ENCODE peak calls at places on chromosomes 16 and 17, in nine cellular contexts. X is upper lobe of right lung, P is cardiac muscle cell, K is ovary, T is PC-3, Z is MG63, D is heart right ventricle, U is lung, Y is neural progenitor cell. A is an unnamed sample.

GRCh38 chr17:66778531-66778930 is 56.4 kb upstream of the CACNG5 start:
- DNase-seq in K (no peak), U (no peak), X (no peak), Z (no peak), P (no peak), Y (no peak), D (no peak), T (no peak), A (no peak)

GRCh38 chr17:66347661-66348604 is 45.5 kb downstream of the PRKCA start:
- DNase-seq in X (no peak), U (peak; percentile 42), P (peak; percentile 38), D (no peak), K (no peak), Y (no peak), Z (peak; percentile 42), T (peak; percentile 83), A (no peak)

GRCh38 chr17:75514299-75515228 is 773 bp downstream of the CASKIN2 start:
- DNase-seq in P (no peak), X (peak; percentile 71), U (peak; percentile 38), Z (peak; percentile 77), T (peak; percentile 90), K (peak; percentile 78), Y (peak; percentile 68), D (peak; percentile 42), A (no peak)

GRCh38 chr16:67968440-67969285 is at the start of gene SLC12A4:
- DNase-seq in D (peak; percentile 93), Y (peak; percentile 80), K (peak; percentile 87), T (peak; percentile 76), X (peak; percentile 92), P (peak; percentile 82), Z (peak; percentile 75), U (peak; percentile 82), A (peak; percentile 87)

GRCh38 chr17:17004251-17004996 is 32.5 kb upstream of the TNFRSF13B start:
- DNase-seq in D (no peak), X (peak; percentile 57), P (no peak), T (no peak), U (no peak), Z (no peak), Y (no peak), K (peak; percentile 18), A (no peak)

GRCh38 chr17:37475713-37476420 is 13.8 kb upstream of the DUSP14 start:
- DNase-seq in T (no peak), P (no peak), X (no peak), D (no peak), K (no peak), Z (no peak), U (no peak), Y (no peak), A (no peak)

GRCh38 chr17:59361386-59361785 is 29.9 kb downstream of the YPEL2 start:
- DNase-seq in T (peak; percentile 62), K (no peak), U (no peak), Y (no peak), D (no peak), P (peak; percentile 91), X (no peak), Z (no peak), A (no peak)

GRCh38 chr17:32596666-32597065 is 109.9 kb downstream of the CDK5R1 start:
- DNase-seq in D (no peak), U (no peak), Y (no peak), K (no peak), Z (no peak), X (no peak), T (no peak), P (peak; percentile 2), A (no peak)

GRCh38 chr17:62819511-62820221 is 11.6 kb upstream of the MARCHF10 start:
- DNase-seq in T (peak; percentile 98), P (peak; percentile 97), X (peak; percentile 84), U (peak; percentile 76), Z (peak; percentile 91), Y (peak; percentile 67), D (peak; percentile 15), K (peak; percentile 78), A (no peak)

GRCh38 chr17:74217036-74217725 is 3.8 kb downstream of the TTYH2 start:
- DNase-seq in X (no peak), T (no peak), Y (no peak), Z (no peak), U (no peak), K (no peak), D (no peak), P (no peak), A (no peak)

GRCh38 chr17:74213897-74214386 is 571 bp downstream of the TTYH2 start:
- DNase-seq in D (peak; percentile 31), P (no peak), U (no peak), T (no peak), Y (peak; percentile 39), X (no peak), K (peak; percentile 77), Z (no peak), A (no peak)

GRCh38 chr17:74214642-74215331 is 1.4 kb downstream of the TTYH2 start:
- DNase-seq in X (no peak), D (peak; percentile 46), U (no peak), P (no peak), K (no peak), Z (no peak), Y (no peak), T (no peak), A (no peak)

GRCh38 chr17:74216505-74216904 is 3.1 kb downstream of the TTYH2 start:
- DNase-seq in K (no peak), T (no peak), X (no peak), Z (no peak), D (no peak), P (no peak), Y (no peak), U (no peak), A (no peak)

GRCh38 chr17:74215332-74215727 is 2.0 kb downstream of the TTYH2 start:
- DNase-seq in K (no peak), T (no peak), D (peak; percentile 40), Z (no peak), X (no peak), Y (no peak), U (no peak), P (no peak), A (no peak)
- H3K9me3 ChIP-seq in K (no peaks in the 10 kb centered on the region), T (no peaks in the 10 kb centered on the region), D (no peaks in the 10 kb centered on the region), Z (no peaks in the 10 kb centered on the region), X (no peaks in the 10 kb centered on the region), Y (no peaks in the 10 kb centered on the region), U (no peaks in the 10 kb centered on the region), P (no peaks in the 10 kb centered on the region), A (no peaks in the 10 kb centered on the region)

GRCh38 chr17:70204431-70204830 is 35.1 kb downstream of the KCNJ2 start:
- DNase-seq in K (no peak), D (no peak), Y (no peak), X (no peak), P (no peak), U (no peak), T (no peak), Z (no peak), A (no peak)
- H3K9me3 ChIP-seq in K (no peaks in the 10 kb centered on the region), D (no peaks in the 10 kb centered on the region), Y (no peaks in the 10 kb centered on the region), X (no peaks in the 10 kb centered on the region), P (peaks cover 2% of the 10 kb centered on the region), U (peaks cover 2% of the 10 kb centered on the region), T (no peaks in the 10 kb centered on the region), Z (no peaks in the 10 kb centered on the region), A (peaks cover 2% of the 10 kb centered on the region)

GRCh38 chr17:56929362-56929969 is 15.6 kb upstream of the TRIM25 start:
- DNase-seq in D (no peak), Z (no peak), X (no peak), T (peak; percentile 42), K (no peak), P (no peak), Y (peak; percentile 49), U (no peak), A (no peak)
- H3K9me3 ChIP-seq in D (peaks cover 14% of the 10 kb centered on the region), Z (peaks cover 22% of the 10 kb centered on the region), X (peaks cover 14% of the 10 kb centered on the region), T (peaks cover 32% of the 10 kb centered on the region), K (no peaks in the 10 kb centered on the region), P (peaks cover 3% of the 10 kb centered on the region), Y (peaks cover 28% of the 10 kb centered on the region), U (no peaks in the 10 kb centered on the region), A (peaks cover 4% of the 10 kb centered on the region)

GRCh38 chr17:27083408-27084185 is 210.3 kb upstream of the WSB1 start:
- DNase-seq in D (no peak), K (no peak), T (no peak), U (no peak), Z (no peak), X (no peak), P (no peak), Y (no peak), A (no peak)
- H3K9me3 ChIP-seq in D (no peaks in the 10 kb centered on the region), K (no peaks in the 10 kb centered on the region), T (no peaks in the 10 kb centered on the region), U (peaks cover 10% of the 10 kb centered on the region), Z (no peaks in the 10 kb centered on the region), X (no peaks in the 10 kb centered on the region), P (no peaks in the 10 kb centered on the region), Y (peaks cover 28% of the 10 kb centered on the region), A (no peaks in the 10 kb centered on the region)

GRCh38 chr16:35931722-35932121 is 2472.3 kb downstream of the TP53TG3F start:
- DNase-seq in P (no peak), K (no peak), Y (no peak), X (no peak), D (no peak), U (no peak), T (no peak), Z (no peak), A (no peak)
- H3K9me3 ChIP-seq in P (peaks cover 3% of the 10 kb centered on the region), K (no peaks in the 10 kb centered on the region), Y (peaks cover 77% of the 10 kb centered on the region), X (no peaks in the 10 kb centered on the region), D (peaks cover 77% of the 10 kb centered on the region), U (no peaks in the 10 kb centered on the region), T (peaks cover 3% of the 10 kb centered on the region), Z (no peaks in the 10 kb centered on the region), A (peaks cover 3% of the 10 kb centered on the region)

DNA sequence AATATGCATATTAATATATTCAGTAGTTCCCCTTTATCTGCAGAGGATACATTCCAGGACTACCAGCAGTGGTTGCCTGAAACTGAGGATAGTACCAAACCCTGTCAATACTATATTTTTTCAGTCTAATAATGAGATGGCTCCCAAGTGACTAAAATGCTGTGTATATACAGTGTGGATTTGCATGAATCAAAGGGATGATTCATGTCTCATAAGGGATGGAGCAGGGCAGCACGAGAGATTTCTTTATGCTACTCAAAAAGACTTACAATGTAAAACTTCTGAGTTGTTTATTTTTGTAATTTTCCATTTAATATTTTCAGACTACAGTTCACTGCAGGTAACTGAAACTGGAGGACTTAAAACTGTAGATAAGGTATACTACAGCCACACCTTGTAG is 674.7 kb upstream of the SALL1 start:
- DNase-seq in T (no peak), Z (no peak), P (no peak), Y (no peak), U (no peak), X (no peak), K (no peak), D (no peak), A (no peak)
- H3K9me3 ChIP-seq in T (no peaks in the 10 kb centered on the region), Z (no peaks in the 10 kb centered on the region), P (no peaks in the 10 kb centered on the region), Y (no peaks in the 10 kb centered on the region), U (no peaks in the 10 kb centered on the region), X (no peaks in the 10 kb centered on the region), K (no peaks in the 10 kb centered on the region), D (no peaks in the 10 kb centered on the region), A (no peaks in the 10 kb centered on the region)

GRCh38 chr16:74811911-74812310 is 37.3 kb upstream of the FA2H start:
- DNase-seq in T (no peak), K (no peak), Y (no peak), X (no peak), Z (no peak), D (no peak), P (no peak), U (no peak), A (no peak)

DNA sequence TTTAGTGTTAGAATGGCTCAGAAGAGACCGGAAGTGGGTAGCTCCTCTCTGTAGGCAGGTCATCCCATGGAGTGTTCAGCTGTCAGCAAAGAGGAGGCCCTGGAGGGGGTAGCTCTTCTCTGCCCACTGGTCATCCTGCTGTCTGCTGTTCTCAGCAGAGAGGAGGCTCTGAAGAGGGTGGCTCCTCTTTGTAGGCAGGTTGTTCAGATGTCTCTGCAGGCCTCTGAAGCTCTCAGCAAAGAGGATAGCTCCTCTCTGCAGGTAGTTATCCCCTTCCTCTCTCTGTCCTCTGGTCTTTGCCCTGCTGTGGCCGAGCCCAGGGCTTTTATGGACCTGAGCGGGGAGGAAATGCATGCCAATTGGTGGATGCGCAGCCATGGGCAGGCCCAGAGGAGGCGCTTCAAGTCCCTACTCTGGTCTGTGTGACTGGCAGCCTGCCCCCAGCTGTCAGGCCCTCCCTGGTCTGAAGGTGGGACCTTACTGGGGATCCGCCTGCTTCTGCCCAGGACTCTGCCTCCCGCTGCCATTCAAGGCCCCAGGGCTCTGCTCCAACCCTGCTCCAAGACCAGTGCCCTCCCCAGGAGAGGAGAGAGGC is 32.5 kb upstream of the FA2H start:
- DNase-seq in X (no peak), K (no peak), D (no peak), Z (no peak), U (no peak), Y (no peak), P (no peak), T (no peak), A (no peak)
- H3K9me3 ChIP-seq in X (no peaks in the 10 kb centered on the region), K (no peaks in the 10 kb centered on the region), D (no peaks in the 10 kb centered on the region), Z (no peaks in the 10 kb centered on the region), U (peaks cover 5% of the 10 kb centered on the region), Y (peaks cover 13% of the 10 kb centered on the region), P (peaks cover 3% of the 10 kb centered on the region), T (no peaks in the 10 kb centered on the region), A (no peaks in the 10 kb centered on the region)

A was measured in T-helper 17 cell.